ENCODE peak calls at places on chromosomes 16 and 17, in ten cellular contexts. Q is lower leg skin; H is CD4-positive, alpha-beta T cell; Y is kidney epithelial cell; C is endothelial cell; B is GM20000; X is neural progenitor cell; N is H9; U is transverse colon; T is lung. R is an unnamed sample.

GRCh38 chr16:80341242-80341641 is 199.6 kb upstream of the DYNLRB2 start:
- DNase-seq in Q (no peak), H (no peak), Y (no peak), C (no peak), B (no peak), X (no peak), N (peak; percentile 43), U (no peak), T (no peak), R (no peak)

GRCh38 chr16:72848759-72849664 is 198.9 kb downstream of the ZFHX3 start:
- DNase-seq in Q (peak; percentile 95), H (no peak), Y (peak; percentile 67), C (no peak), B (no peak), X (peak; percentile 26), N (no peak), U (peak; percentile 85), T (peak; percentile 88), R (no peak)

GRCh38 chr17:64041912-64042311 is 21.5 kb upstream of the ICAM2 start:
- DNase-seq in Q (no peak), H (no peak), Y (no peak), C (no peak), B (no peak), X (no peak), N (no peak), U (no peak), T (no peak), R (no peak)

GRCh38 chr17:57086069-57086930 is 1.3 kb downstream of the AKAP1 start:
- DNase-seq in Q (peak; percentile 90), H (peak; percentile 5), Y (no peak), C (peak; percentile 28), B (peak; percentile 41), X (peak; percentile 47), N (peak; percentile 60), U (peak; percentile 83), T (no peak), R (peak; percentile 28)

GRCh38 chr17:46922487-46922803 is 515 bp upstream of the GOSR2 start:
- DNase-seq in Q (no peak), H (no peak), Y (no peak), C (no peak), B (no peak), X (no peak), N (no peak), U (no peak), T (no peak), R (no peak)

GRCh38 chr17:13024033-13024432 is 6.2 kb upstream of the ELAC2 start:
- DNase-seq in Q (no peak), H (no peak), Y (no peak), C (no peak), B (no peak), X (no peak), N (no peak), U (no peak), T (no peak), R (no peak)

GRCh38 chr17:56521439-56522141 is 71.9 kb upstream of the NOG start:
- DNase-seq in Q (no peak), H (no peak), Y (no peak), C (no peak), B (no peak), X (peak; percentile 28), N (peak; percentile 44), U (no peak), T (no peak), R (no peak)

GRCh38 chr16:64152010-64152767 is 969.7 kb downstream of the CDH11 start:
- DNase-seq in Q (no peak), H (no peak), Y (no peak), C (no peak), B (no peak), X (no peak), N (no peak), U (no peak), T (no peak), R (no peak)

GRCh38 chr17:44983563-44983962 is 15.5 kb upstream of the C1QL1 start:
- DNase-seq in Q (no peak), H (no peak), Y (no peak), C (no peak), B (no peak), X (no peak), N (no peak), U (no peak), T (no peak), R (no peak)

GRCh38 chr17:1648582-1649115 is 1.0 kb downstream of the RILP start:
- DNase-seq in Q (peak; percentile 98), H (peak; percentile 92), Y (no peak), C (peak; percentile 99), B (peak; percentile 99), X (peak; percentile 99), N (peak; percentile 98), U (peak; percentile 96), T (peak; percentile 94), R (peak; percentile 95)

GRCh38 chr16:55510185-55510805 is 1.4 kb downstream of the LPCAT2 start:
- DNase-seq in Q (no peak), H (no peak), Y (no peak), C (no peak), B (no peak), X (no peak), N (no peak), U (no peak), T (no peak), R (no peak)

GRCh38 chr16:55512941-55513340 is 4.1 kb downstream of the LPCAT2 start:
- DNase-seq in Q (no peak), H (no peak), Y (no peak), C (no peak), B (no peak), X (no peak), N (no peak), U (no peak), T (no peak), R (no peak)

GRCh38 chr16:55508941-55509920 is at the start of gene LPCAT2:
- DNase-seq in Q (peak; percentile 96), H (no peak), Y (peak; percentile 52), C (peak; percentile 88), B (no peak), X (peak; percentile 95), N (peak; percentile 93), U (peak; percentile 86), T (peak; percentile 89), R (peak; percentile 65)

GRCh38 chr16:55515110-55515509 is 6.2 kb downstream of the LPCAT2 start:
- DNase-seq in Q (no peak), H (no peak), Y (no peak), C (no peak), B (no peak), X (no peak), N (no peak), U (no peak), T (no peak), R (no peak)

DNA sequence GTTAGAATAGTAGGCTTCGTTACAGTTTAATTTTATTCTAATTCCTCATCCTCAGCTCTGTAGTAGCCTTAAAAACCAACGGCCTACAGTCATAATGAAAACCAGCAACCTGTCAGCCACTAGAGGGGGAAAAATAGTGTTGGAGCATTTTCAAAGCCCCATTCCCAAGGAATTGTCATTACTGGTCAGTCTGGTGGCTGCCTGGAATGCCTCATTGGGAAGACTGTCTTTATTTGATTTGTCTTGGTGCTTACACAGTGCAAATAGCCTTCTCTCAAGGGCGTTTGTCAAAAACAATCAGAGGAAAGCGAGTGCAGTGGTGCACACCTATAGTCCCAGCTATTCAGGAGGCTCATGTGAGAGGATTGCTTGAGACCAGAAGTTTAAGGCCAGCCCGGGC is 4.7 kb downstream of the LPCAT2 start:
- DNase-seq in Q (no peak), H (no peak), Y (no peak), C (no peak), B (no peak), X (no peak), N (no peak), U (no peak), T (no peak), R (no peak)
- TF ChIP-seq CTCF in Q (no peak), H (no peak), Y (no peak), C (no peak), B (no peak), X (no peak), N (peak; percentile 43), U (no peak), T (no peak), R (no peak)

DNA sequence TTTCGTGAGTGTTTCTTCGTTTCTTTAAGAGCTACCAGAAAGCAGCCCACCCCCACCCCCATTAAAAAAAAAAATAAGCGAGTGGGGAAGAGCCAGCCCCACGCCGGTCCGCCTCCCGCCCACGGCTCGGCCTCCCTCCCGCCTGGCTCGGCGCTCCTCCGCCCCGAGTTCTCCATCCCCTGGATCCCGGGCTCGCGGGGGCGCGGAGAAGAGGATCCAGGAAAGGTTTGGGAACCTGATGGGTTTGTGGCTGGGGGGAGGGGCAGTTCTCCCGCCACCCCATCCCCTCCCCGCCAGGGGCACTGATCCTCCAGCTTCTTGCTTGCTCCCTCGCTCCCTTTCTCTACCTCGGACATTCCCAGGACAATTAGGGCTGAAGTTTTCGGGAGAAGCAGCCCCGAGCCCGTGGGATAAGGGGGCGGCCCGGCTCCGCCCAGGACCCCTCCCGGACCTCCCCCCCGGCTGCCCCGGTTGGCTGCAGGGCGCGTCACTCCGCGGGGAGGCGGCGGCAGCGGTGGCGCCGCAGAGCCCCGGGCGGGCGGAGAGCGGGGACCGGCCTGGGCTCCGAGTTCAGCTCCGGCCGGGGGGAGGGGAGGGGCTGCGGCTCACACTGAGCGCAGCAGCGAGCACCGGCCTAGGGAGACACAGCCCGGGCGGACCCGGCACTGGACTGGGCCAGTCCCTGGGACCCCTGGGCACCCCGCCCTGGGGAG is 1.0 kb upstream of the SALL1 start:
- DNase-seq in Q (peak; percentile 65), H (no peak), Y (peak; percentile 70), C (peak; percentile 94), B (peak; percentile 57), X (peak; percentile 96), N (peak; percentile 91), U (peak; percentile 33), T (no peak), R (no peak)
- TF ChIP-seq CTCF in Q (no peak), H (no peak), Y (peak; percentile 43), C (no peak), B (no peak), X (peak; percentile 30), N (peak; percentile 40), U (no peak), T (no peak), R (no peak)

DNA sequence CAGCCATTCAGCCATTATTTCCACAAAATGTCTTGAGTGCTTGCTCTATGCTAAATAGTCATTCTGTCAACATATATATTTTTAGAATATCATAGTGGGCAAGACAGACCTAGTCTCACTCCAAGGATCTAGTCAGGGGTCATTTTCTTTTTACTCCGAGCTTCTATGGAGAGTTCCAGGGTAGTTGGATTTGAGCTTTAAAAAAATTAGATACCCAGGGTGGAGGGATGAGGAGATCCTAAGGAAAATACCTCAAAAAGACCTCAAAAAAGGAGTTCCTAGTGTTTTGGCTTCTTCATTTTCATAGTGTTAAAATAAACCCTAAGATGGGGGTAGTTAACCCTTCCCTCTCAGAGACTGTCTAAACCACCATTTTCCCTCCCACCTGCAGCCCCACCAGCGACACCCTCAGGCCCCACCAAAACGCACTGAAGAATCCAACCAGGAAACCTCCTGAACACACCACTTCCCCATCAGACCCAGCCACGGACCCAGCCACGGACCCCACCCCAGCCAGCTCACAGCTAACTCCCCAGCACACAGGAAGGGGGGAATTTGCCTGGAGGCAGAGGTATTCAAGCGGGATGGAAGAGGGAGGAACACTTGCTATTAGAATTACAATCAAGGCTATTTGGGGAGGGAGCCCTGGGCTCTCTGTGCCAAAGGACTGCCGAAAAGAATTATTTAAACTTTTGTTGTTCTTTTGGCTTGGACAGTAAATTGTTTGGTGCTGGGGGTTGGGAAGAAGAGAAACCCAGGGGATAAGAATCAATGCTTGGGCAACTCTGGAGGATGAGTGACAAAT is 2.2 kb downstream of the ETV4 start:
- DNase-seq in Q (no peak), H (no peak), Y (no peak), C (no peak), B (no peak), X (no peak), N (peak; percentile 78), U (no peak), T (no peak), R (no peak)
- TF ChIP-seq CTCF in Q (no peak), H (no peak), Y (peak; percentile 7), C (no peak), B (no peak), X (peak; percentile 21), N (peak; percentile 25), U (no peak), T (no peak), R (no peak)

GRCh38 chr17:74686761-74687160 is 26.0 kb downstream of the CD300LF start:
- DNase-seq in Q (no peak), H (no peak), Y (no peak), C (no peak), B (no peak), X (no peak), N (no peak), U (no peak), T (no peak), R (no peak)
- TF ChIP-seq CTCF in Q (no peak), H (no peak), Y (no peak), C (no peak), B (no peak), X (no peak), N (no peak), U (no peak), T (no peak), R (no peak)

R was measured in activated CD8-positive, alpha-beta T cell treated with anti-CD3 and anti-CD28 coated beads for 36 hours.